ENCODE peak calls at places on chromosomes 12 and 14, in six cellular contexts. H is COR-L47, U is NAMALWA, P is lower lobe of right lung, J is T-helper 9 cell, O is right atrium auricular region. W is an unnamed sample.

GRCh38 chr14:61860294-61860918 is 98.2 kb downstream of the SNAPC1 start:
- DNase-seq in J (peak), O (no peak), U (peak), H (no peak), P (no peak), W (peak)

GRCh38 chr12:45216297-45216982 is 545 bp downstream of the ANO6 start:
- DNase-seq in P (peak), J (peak), O (peak), H (peak), U (peak), W (peak)

GRCh38 chr12:40271981-40272664 is 47.3 kb downstream of the LRRK2 start:
- DNase-seq in O (no peak), J (no peak), P (no peak), H (no peak), U (no peak), W (no peak)

GRCh38 chr12:28409892-28410291 is 219.6 kb downstream of the CCDC91 start:
- DNase-seq in J (no peak), H (no peak), O (no peak), P (no peak), U (no peak), W (no peak)

GRCh38 chr12:58408516-58408915 is 467.1 kb downstream of the ATP23 start:
- DNase-seq in J (no peak), P (no peak), U (no peak), H (no peak), O (no peak), W (no peak)

GRCh38 chr12:132273992-132274334 is 55.4 kb downstream of the GALNT9 start:
- DNase-seq in O (no peak), H (no peak), P (peak), J (no peak), U (no peak), W (no peak)

GRCh38 chr12:90922068-90922743 is 32.8 kb downstream of the CCER1 start:
- DNase-seq in O (no peak), H (no peak), P (no peak), U (no peak), J (no peak), W (no peak)

GRCh38 chr12:4943067-4943937 is 33.6 kb downstream of the KCNA1 start:
- DNase-seq in O (no peak), P (no peak), H (no peak), J (no peak), U (peak), W (no peak)

GRCh38 chr14:52400846-52401245 is 86.7 kb downstream of the PTGER2 start:
- DNase-seq in U (no peak), O (no peak), J (no peak), P (no peak), H (no peak), W (no peak)

GRCh38 chr14:34029921-34030334 is 79.1 kb upstream of the EGLN3 start:
- DNase-seq in H (no peak), J (no peak), U (no peak), O (no peak), P (no peak), W (no peak)

GRCh38 chr14:91125271-91125661 is 11.4 kb downstream of the DGLUCY start:
- DNase-seq in H (no peak), J (no peak), O (no peak), U (no peak), P (no peak), W (no peak)

GRCh38 chr14:76380991-76381390 is 5.1 kb downstream of the ESRRB start:
- DNase-seq in J (no peak), H (no peak), U (no peak), O (no peak), P (no peak), W (no peak)

GRCh38 chr14:52013984-52014600 is 24.7 kb downstream of the RTRAF start:
- DNase-seq in U (peak), O (no peak), P (no peak), J (no peak), H (no peak), W (no peak)

GRCh38 chr14:99313234-99313633 is 41.2 kb upstream of the BCL11B start:
- DNase-seq in O (no peak), P (no peak), H (no peak), U (no peak), J (no peak), W (no peak)

GRCh38 chr12:93964936-93965335 is 183.4 kb upstream of the PLXNC1 start:
- DNase-seq in P (no peak), U (no peak), H (no peak), O (no peak), J (no peak), W (no peak)

GRCh38 chr12:52052471-52053186 is 1.4 kb downstream of the NR4A1 start:
- DNase-seq in U (peak), O (no peak), J (peak), H (peak), P (no peak), W (no peak)

GRCh38 chr12:104480826-104481457 is 24.2 kb downstream of the CHST11 start:
- DNase-seq in J (no peak), U (no peak), O (no peak), P (peak), H (no peak), W (no peak)

GRCh38 chr14:60757617-60758016 is 23.1 kb downstream of the MNAT1 start:
- DNase-seq in H (no peak), P (no peak), O (no peak), U (no peak), J (no peak), W (no peak)

GRCh38 chr12:113788020-113788856 is 177.9 kb downstream of the RBM19 start:
- DNase-seq in P (no peak), U (no peak), O (no peak), H (no peak), J (no peak), W (no peak)

GRCh38 chr12:49675137-49675536 is 32.1 kb downstream of the FMNL3 start:
- DNase-seq in O (no peak), H (no peak), P (no peak), U (no peak), J (no peak), W (no peak)

GRCh38 chr12:67220065-67220464 is 49.1 kb upstream of the CAND1 start:
- DNase-seq in P (no peak), H (peak), O (no peak), J (no peak), U (no peak), W (no peak)

GRCh38 chr12:124938606-124939427 is 24.4 kb upstream of the UBC start:
- DNase-seq in U (peak), J (peak), P (no peak), O (peak), H (no peak), W (no peak)

GRCh38 chr12:53328043-53328435 is 6.6 kb upstream of the AAAS start:
- DNase-seq in H (no peak), O (no peak), U (peak), J (no peak), P (no peak), W (no peak)

GRCh38 chr14:101780887-101781239 is 19.4 kb downstream of the PPP2R5C start:
- DNase-seq in U (no peak), H (no peak), J (no peak), P (no peak), O (no peak), W (no peak)

GRCh38 chr14:99425272-99425681 is 55.4 kb downstream of the SETD3 start:
- DNase-seq in P (peak), O (no peak), U (no peak), J (no peak), H (peak), W (no peak)

GRCh38 chr14:76900406-76901085 is 74.3 kb downstream of the LRRC74A start:
- DNase-seq in O (no peak), P (no peak), U (no peak), H (no peak), J (no peak), W (no peak)

GRCh38 chr12:29225834-29226233 is 76.8 kb downstream of the FAR2 start:
- DNase-seq in H (no peak), O (no peak), U (no peak), P (no peak), J (no peak), W (no peak)

GRCh38 chr12:3405821-3406220 is 85.2 kb upstream of the PRMT8 start:
- DNase-seq in P (no peak), U (no peak), J (no peak), H (no peak), O (no peak), W (no peak)

GRCh38 chr12:58804749-58805148 is 115.6 kb downstream of the LRIG3 start:
- DNase-seq in H (no peak), U (peak), J (no peak), O (no peak), P (no peak), W (no peak)

GRCh38 chr14:65142429-65142828 is 40.1 kb upstream of the MAX start:
- DNase-seq in H (no peak), U (no peak), J (no peak), O (no peak), P (no peak), W (no peak)